ENCODE peak calls at places on chromosomes 3 and 15, in five cellular contexts. A is H1, G is mesenchymal stem cell, H is neuronal stem cell, P is H9. C is an unnamed sample. For H3K4me1, the result is how much of the 10 kb centered on the place peaks cover.

GRCh38 chr15:49848824-49849209 is 228.0 kb downstream of the DTWD1 start:
- DNase-seq in A (no peak), G (no peak), H (no peak), P (no peak), C (no peak)

GRCh38 chr3:48500656-48501055 is 3.3 kb downstream of the SHISA5 start:
- DNase-seq in A (peak), G (no peak), H (no peak), P (no peak), C (no peak)

GRCh38 chr15:31088672-31089360 is 12.7 kb downstream of the TRPM1 start:
- DNase-seq in A (no peak), G (no peak), H (no peak), P (no peak), C (no peak)

GRCh38 chr3:53255360-53255774 is 455 bp downstream of the TKT start:
- DNase-seq in A (no peak), G (peak), H (no peak), P (no peak), C (no peak)

GRCh38 chr3:157305392-157305791 is 131.3 kb upstream of the PTX3 start:
- DNase-seq in A (no peak), G (no peak), H (no peak), P (no peak), C (peak)

GRCh38 chr15:41512512-41513281 is 930 bp downstream of the LTK start:
- DNase-seq in A (peak), G (no peak), H (no peak), P (no peak), C (no peak)

GRCh38 chr3:108420926-108421325 is 89.5 kb downstream of the MYH15 start:
- DNase-seq in A (no peak), G (peak), H (no peak), P (no peak), C (peak)

GRCh38 chr3:187999821-188000220 is 154.1 kb upstream of the LPP start:
- DNase-seq in A (no peak), G (no peak), H (no peak), P (no peak), C (no peak)

GRCh38 chr3:141255864-141256263 is 24.2 kb downstream of the PXYLP1 start:
- DNase-seq in A (peak), G (peak), H (no peak), P (peak), C (no peak)

GRCh38 chr3:125480656-125481374 is 39.2 kb downstream of the SNX4 start:
- DNase-seq in A (no peak), G (peak), H (no peak), P (no peak), C (peak)

GRCh38 chr3:26091096-26091495 is 301.2 kb downstream of the OXSM start:
- DNase-seq in A (no peak), G (no peak), H (no peak), P (no peak), C (no peak)

GRCh38 chr3:59606638-59607262 is 556.9 kb upstream of the CFAP20DC start:
- DNase-seq in A (no peak), G (no peak), H (no peak), P (no peak), C (no peak)

GRCh38 chr3:119025390-119025789 is 9.3 kb downstream of the IGSF11 start:
- DNase-seq in A (no peak), G (no peak), H (no peak), P (no peak), C (no peak)

GRCh38 chr15:62938825-62939224 is 103.7 kb upstream of the TPM1 start:
- DNase-seq in A (no peak), G (no peak), H (no peak), P (no peak), C (no peak)
- H4K91ac ChIP-seq in A (no peak), G (no peak), H (no peak), P (no peak), C (no peak)

GRCh38 chr3:50238549-50239026 is 2.6 kb downstream of the GNAI2 start:
- DNase-seq in A (no peak), G (no peak), H (no peak), P (no peak), C (no peak)
- H3K4me1 ChIP-seq in A (under half), G (half or more), H (under half), P (under half), C (under half)

GRCh38 chr3:130242850-130243569 is 102.5 kb upstream of the COL6A5 start:
- DNase-seq in A (no peak), G (peak), H (no peak), P (no peak), C (peak)
- H4K91ac ChIP-seq in A (no peak), G (no peak), H (no peak), P (no peak), C (no peak)

GRCh38 chr3:66828303-66828702 is 169.8 kb upstream of the KBTBD8 start:
- DNase-seq in A (no peak), G (no peak), H (no peak), P (no peak), C (peak)
- H3K4me1 ChIP-seq in A (under half), G (under half), H (under half), P (under half), C (under half)

C was measured in IMR-90.